ENCODE peak calls at places on chromosomes 13 and 19, in six cellular contexts. L is esophagus squamous epithelium, N is IMR-90, O is PC-9, P is mucosa of descending colon, C is fibroblast of lung. V is an unnamed sample.

GRCh38 chr13:21014666-21015170 is 46.7 kb downstream of the LATS2 start:
- DNase-seq in L (no peak), N (peak; percentile 91), O (no peak), P (no peak), C (peak; percentile 88), V (peak; percentile 83)

GRCh38 chr19:17831419-17831888 is 10.1 kb upstream of the INSL3 start:
- DNase-seq in L (no peak), N (no peak), O (peak; percentile 19), P (no peak), C (no peak), V (no peak)

GRCh38 chr19:1069009-1069779 is 2.2 kb downstream of the ARHGAP45 start:
- DNase-seq in L (no peak), N (no peak), O (no peak), P (peak; percentile 72), C (no peak), V (no peak)

GRCh38 chr13:84702174-84702573 is 819.9 kb upstream of the SLITRK1 start:
- DNase-seq in L (no peak), N (no peak), O (no peak), P (no peak), C (no peak), V (no peak)

GRCh38 chr13:20969182-20969581 is 66.6 kb upstream of the XPO4 start:
- DNase-seq in L (no peak), N (peak; percentile 68), O (no peak), P (no peak), C (peak; percentile 67), V (peak; percentile 50)

GRCh38 chr13:97695684-97696083 is 257.8 kb upstream of the IPO5 start:
- DNase-seq in L (no peak), N (no peak), O (no peak), P (no peak), C (no peak), V (no peak)

GRCh38 chr19:42028304-42029216 is 34.5 kb upstream of the ATP1A3 start:
- DNase-seq in L (no peak), N (no peak), O (no peak), P (no peak), C (no peak), V (no peak)

GRCh38 chr19:28710278-28710677 is 502.7 kb downstream of the UQCRFS1 start:
- DNase-seq in L (no peak), N (peak; percentile 67), O (no peak), P (peak; percentile 6), C (peak; percentile 62), V (peak; percentile 65)

GRCh38 chr13:87820221-87820620 is 149.1 kb downstream of the SLITRK5 start:
- DNase-seq in L (no peak), N (no peak), O (no peak), P (no peak), C (no peak), V (peak; percentile 9)

GRCh38 chr19:45768644-45769053 is 403 bp downstream of the SIX5 start:
- DNase-seq in L (no peak), N (peak; percentile 41), O (peak; percentile 41), P (no peak), C (peak; percentile 39), V (no peak)

GRCh38 chr19:29562299-29563297 is 36.8 kb downstream of the VSTM2B start:
- DNase-seq in L (no peak), N (no peak), O (no peak), P (no peak), C (no peak), V (no peak)

GRCh38 chr19:11332822-11333221 is 6.6 kb downstream of the RAB3D start:
- DNase-seq in L (no peak), N (no peak), O (no peak), P (no peak), C (no peak), V (no peak)

GRCh38 chr13:59635591-59635990 is 528.1 kb downstream of the DIAPH3 start:
- DNase-seq in L (no peak), N (no peak), O (no peak), P (no peak), C (no peak), V (no peak)

GRCh38 chr13:59638404-59638803 is 525.3 kb downstream of the DIAPH3 start:
- DNase-seq in L (no peak), N (no peak), O (no peak), P (no peak), C (no peak), V (no peak)

GRCh38 chr13:59633290-59633689 is 530.4 kb downstream of the DIAPH3 start:
- DNase-seq in L (no peak), N (no peak), O (no peak), P (no peak), C (no peak), V (no peak)
- H3K4me3 ChIP-seq in L (no peak overlapping the region), N (no peak overlapping the region), O (no peak overlapping the region), P (no peak overlapping the region), C (no peak overlapping the region), V (no peak overlapping the region)

DNA sequence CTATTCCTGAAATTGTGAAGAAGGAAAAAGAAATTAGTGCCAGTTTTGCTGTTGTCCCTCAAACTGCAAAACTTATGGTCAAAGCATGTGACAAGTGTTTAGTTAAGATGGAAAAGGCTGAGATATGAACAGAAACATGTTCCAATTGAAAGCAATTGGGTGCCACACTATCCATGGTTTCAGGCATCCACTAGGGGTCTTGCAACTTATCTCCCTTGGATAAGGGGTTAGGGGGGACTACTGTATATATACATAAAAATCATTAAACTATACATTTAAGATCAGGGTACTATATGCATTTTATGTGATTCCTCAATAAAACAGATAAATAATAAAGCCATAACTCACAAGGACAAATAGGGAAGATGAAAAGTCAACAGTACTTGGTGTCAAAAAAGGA is 8.3 kb downstream of the SPART start:
- DNase-seq in L (no peak), N (no peak), O (no peak), P (no peak), C (no peak), V (no peak)
- TF ChIP-seq CTCF in L (no peak), N (no peak), O (no peak), P (no peak), C (no peak), V (no peak)

GRCh38 chr13:42745655-42746054 is 35.7 kb upstream of the FAM216B start:
- DNase-seq in L (no peak), N (peak; percentile 58), O (no peak), P (no peak), C (peak; percentile 18), V (no peak)

GRCh38 chr13:42750858-42751257 is 30.5 kb upstream of the FAM216B start:
- DNase-seq in L (no peak), N (no peak), O (no peak), P (no peak), C (no peak), V (no peak)

GRCh38 chr13:42746846-42747245 is 34.5 kb upstream of the FAM216B start:
- DNase-seq in L (no peak), N (peak; percentile 58), O (no peak), P (no peak), C (peak; percentile 12), V (no peak)

GRCh38 chr13:42751693-42752092 is 29.7 kb upstream of the FAM216B start:
- DNase-seq in L (no peak), N (no peak), O (no peak), P (no peak), C (no peak), V (no peak)

DNA sequence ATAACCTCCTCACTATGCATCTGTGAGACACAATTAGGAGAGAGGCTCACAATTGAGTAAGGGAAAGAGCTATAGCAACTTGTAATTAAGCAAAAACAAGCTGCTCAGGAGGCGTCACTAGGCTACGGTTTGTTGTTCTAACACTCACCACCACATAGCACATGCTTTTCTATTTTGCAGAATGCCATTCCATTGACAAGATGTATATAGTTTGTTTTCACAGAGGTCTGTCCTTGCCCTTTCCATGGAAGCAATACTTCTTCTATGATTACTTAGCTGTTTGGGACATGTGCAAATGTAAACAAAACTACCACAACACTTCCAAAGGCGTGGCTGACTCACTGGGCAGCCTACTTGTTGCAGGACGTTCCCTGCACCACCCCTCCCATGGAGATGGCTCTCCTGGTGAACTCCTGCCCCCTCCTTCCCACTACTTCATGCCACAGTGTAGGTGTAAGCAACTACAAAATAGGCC is 33.9 kb upstream of the FAM216B start:
- DNase-seq in L (no peak), N (peak; percentile 99), O (peak; percentile 56), P (peak; percentile 14), C (peak; percentile 96), V (peak; percentile 98)
- H3K4me3 ChIP-seq in L (no peak overlapping the region), N (no peak overlapping the region), O (no peak overlapping the region), P (no peak overlapping the region), C (no peak overlapping the region), V (no peak overlapping the region)

DNA sequence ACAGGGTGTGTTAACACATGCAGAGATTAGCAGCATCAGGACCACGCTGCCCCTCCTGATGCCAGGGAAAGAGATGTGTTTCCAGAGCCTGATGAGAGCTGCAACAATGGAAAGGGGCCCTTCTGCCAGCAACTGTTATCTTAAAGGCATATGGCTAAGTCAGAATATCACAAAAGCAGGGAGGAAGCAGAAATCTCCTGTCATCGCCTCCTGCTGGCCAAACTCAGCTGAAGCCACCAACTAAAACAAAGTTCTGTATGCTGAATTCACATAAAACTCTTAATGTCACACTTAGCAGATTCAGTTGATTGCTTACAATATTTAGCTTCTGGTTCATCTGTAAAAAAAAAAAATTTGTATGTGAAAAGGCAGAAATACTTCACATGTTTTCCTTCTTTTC is 178.2 kb downstream of the GPC5 start:
- DNase-seq in L (no peak), N (no peak), O (no peak), P (peak; percentile 22), C (no peak), V (no peak)
- TF ChIP-seq CTCF in L (no peak), N (no peak), O (peak; percentile 23), P (no peak), C (peak; percentile 27), V (peak; percentile 14)

GRCh38 chr19:56144816-56145215 is 3.7 kb downstream of the ZNF444 start:
- DNase-seq in L (no peak), N (no peak), O (no peak), P (no peak), C (no peak), V (no peak)
- H3K4me3 ChIP-seq in L (no peak overlapping the region), N (no peak overlapping the region), O (no peak overlapping the region), P (no peak overlapping the region), C (no peak overlapping the region), V (no peak overlapping the region)

GRCh38 chr13:91722267-91722884 is 324.0 kb downstream of the GPC5 start:
- DNase-seq in L (no peak), N (peak; percentile 18), O (no peak), P (peak; percentile 14), C (peak; percentile 23), V (peak; percentile 49)
- TF ChIP-seq CTCF in L (peak; percentile 46), N (peak; percentile 58), O (peak; percentile 76), P (no peak), C (peak; percentile 59), V (peak; percentile 48)

GRCh38 chr19:55251296-55252081 is 7.3 kb downstream of the PPP6R1 start:
- DNase-seq in L (no peak), N (peak; percentile 16), O (peak; percentile 58), P (peak; percentile 58), C (peak; percentile 67), V (peak; percentile 14)
- H3K4me3 ChIP-seq in L (peak overlapping the region; percentile 34), N (no peak overlapping the region), O (no peak overlapping the region), P (no peak overlapping the region), C (no peak overlapping the region), V (no peak overlapping the region)

GRCh38 chr19:40583283-40583682 is 6.6 kb downstream of the SHKBP1 start:
- DNase-seq in L (no peak), N (no peak), O (no peak), P (no peak), C (no peak), V (no peak)
- TF ChIP-seq CTCF in L (no peak), N (no peak), O (no peak), P (no peak), C (no peak), V (no peak)